ENCODE peak calls at places on chromosomes 7 and 10, in four cellular contexts. One of them, this sample, is unnamed.

GRCh38 chr7:11817111-11817710 is 14.8 kb downstream of the THSD7A start:
- DNase-seq in A549: no peak
- DNase-seq in tibial artery: no peak
- DNase-seq in kidney: no peak
- DNase-seq in this sample: no peak

GRCh38 chr10:96118604-96119450 is 11.3 kb upstream of the ZNF518A start:
- DNase-seq in A549: peak
- DNase-seq in tibial artery: no peak
- DNase-seq in kidney: no peak
- DNase-seq in this sample: no peak

GRCh38 chr10:49817845-49818244 is 55.7 kb upstream of the OGDHL start:
- DNase-seq in A549: no peak
- DNase-seq in tibial artery: no peak
- DNase-seq in kidney: no peak
- DNase-seq in this sample: no peak

GRCh38 chr7:90988523-90988922 is 275.7 kb upstream of the FZD1 start:
- DNase-seq in A549: no peak
- DNase-seq in tibial artery: no peak
- DNase-seq in kidney: no peak
- DNase-seq in this sample: no peak

GRCh38 chr7:109844362-109844761 is 1246.6 kb upstream of the LRRN3 start:
- DNase-seq in A549: peak
- DNase-seq in tibial artery: no peak
- DNase-seq in kidney: no peak
- DNase-seq in this sample: no peak

GRCh38 chr10:35336921-35337741 is 822 bp downstream of the CCNY start:
- DNase-seq in A549: peak
- DNase-seq in tibial artery: peak
- DNase-seq in kidney: peak
- DNase-seq in this sample: no peak

GRCh38 chr10:24494777-24495176 is 228.9 kb downstream of the ARHGAP21 start:
- DNase-seq in A549: no peak
- DNase-seq in tibial artery: no peak
- DNase-seq in kidney: no peak
- DNase-seq in this sample: no peak

GRCh38 chr10:54159924-54160323 is 641.1 kb downstream of the PCDH15 start:
- DNase-seq in A549: no peak
- DNase-seq in tibial artery: no peak
- DNase-seq in kidney: no peak
- DNase-seq in this sample: no peak

GRCh38 chr7:17952387-17952786 is 12.1 kb upstream of the SNX13 start:
- DNase-seq in A549: no peak
- DNase-seq in tibial artery: no peak
- DNase-seq in kidney: no peak
- DNase-seq in this sample: no peak

GRCh38 chr7:67788689-67789088 is 792.1 kb downstream of the TYW1 start:
- DNase-seq in A549: no peak
- DNase-seq in tibial artery: no peak
- DNase-seq in kidney: no peak
- DNase-seq in this sample: no peak

GRCh38 chr10:110138197-110138812 is 69.1 kb upstream of the MXI1 start:
- DNase-seq in A549: peak
- DNase-seq in tibial artery: no peak
- DNase-seq in kidney: no peak
- DNase-seq in this sample: peak

GRCh38 chr7:81903115-81903514 is 133.3 kb upstream of the HGF start:
- DNase-seq in A549: no peak
- DNase-seq in tibial artery: no peak
- DNase-seq in kidney: peak
- DNase-seq in this sample: no peak

GRCh38 chr10:4830546-4830945 is 4.5 kb downstream of the AKR1E2 start:
- DNase-seq in A549: no peak
- DNase-seq in tibial artery: no peak
- DNase-seq in kidney: no peak
- DNase-seq in this sample: no peak

GRCh38 chr10:71077143-71077581 is 135.2 kb upstream of the UNC5B start:
- DNase-seq in A549: no peak
- DNase-seq in tibial artery: peak
- DNase-seq in kidney: peak
- DNase-seq in this sample: no peak

GRCh38 chr10:50421026-50421719 is 169.9 kb upstream of the ASAH2 start:
- DNase-seq in A549: peak
- DNase-seq in tibial artery: peak
- DNase-seq in kidney: no peak
- DNase-seq in this sample: no peak

GRCh38 chr10:48604408-48605263 is at the start of gene ARHGAP22:
- DNase-seq in A549: peak
- DNase-seq in tibial artery: peak
- DNase-seq in kidney: no peak
- DNase-seq in this sample: no peak

GRCh38 chr10:87861034-87861433 is 2.3 kb downstream of the KLLN start:
- DNase-seq in A549: no peak
- DNase-seq in tibial artery: no peak
- DNase-seq in kidney: no peak
- DNase-seq in this sample: no peak

GRCh38 chr7:93218997-93219827 is 7.1 kb downstream of the HEPACAM2 start:
- DNase-seq in A549: no peak
- DNase-seq in tibial artery: no peak
- DNase-seq in kidney: no peak
- DNase-seq in this sample: no peak

GRCh38 chr7:39664057-39664456 is 40.7 kb downstream of the RALA start:
- DNase-seq in A549: no peak
- DNase-seq in tibial artery: no peak
- DNase-seq in kidney: no peak
- DNase-seq in this sample: no peak

GRCh38 chr7:79245623-79246249 is 207.7 kb downstream of the MAGI2 start:
- DNase-seq in A549: no peak
- DNase-seq in tibial artery: no peak
- DNase-seq in kidney: no peak
- DNase-seq in this sample: no peak

GRCh38 chr7:74097937-74098614 is 14.5 kb downstream of the LIMK1 start:
- DNase-seq in A549: no peak
- DNase-seq in tibial artery: peak
- DNase-seq in kidney: no peak
- DNase-seq in this sample: peak

GRCh38 chr7:74027683-74028320 is at the start of gene ELN:
- DNase-seq in A549: no peak
- DNase-seq in tibial artery: peak
- DNase-seq in kidney: peak
- DNase-seq in this sample: no peak

GRCh38 chr7:37248396-37248836 is 200.2 kb downstream of the ELMO1 start:
- DNase-seq in A549: no peak
- DNase-seq in tibial artery: no peak
- DNase-seq in kidney: peak
- DNase-seq in this sample: no peak

GRCh38 chr10:91034494-91035157 is 113.7 kb upstream of the ANKRD1 start:
- DNase-seq in A549: no peak
- DNase-seq in tibial artery: peak
- DNase-seq in kidney: peak
- DNase-seq in this sample: no peak

DNA sequence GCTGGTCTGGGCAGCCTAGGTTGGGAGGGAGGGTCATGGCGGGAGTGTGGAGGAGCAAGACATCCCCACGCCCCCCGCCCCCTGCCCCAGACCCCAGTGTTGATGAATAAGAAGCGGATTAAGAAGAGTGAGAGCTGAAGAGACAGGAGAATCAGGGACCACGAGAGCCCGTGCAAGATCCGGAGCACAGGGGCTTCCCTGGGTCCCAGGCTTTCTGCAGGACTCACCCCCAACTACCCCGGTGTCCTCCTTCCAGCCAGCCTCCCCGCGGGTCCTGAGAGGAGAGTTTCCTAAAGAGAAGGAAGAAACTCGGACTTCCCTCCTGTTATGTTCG is 20.1 kb downstream of the GHRHR start:
- DNase-seq in A549: no peak
- DNase-seq in tibial artery: no peak
- DNase-seq in kidney: no peak
- DNase-seq in this sample: no peak
- TF ChIP-seq CTCF in A549: no peak
- TF ChIP-seq CTCF in tibial artery: no peak
- TF ChIP-seq CTCF in kidney: no peak
- TF ChIP-seq CTCF in this sample: no peak

GRCh38 chr7:107998150-107998549 is 4.8 kb downstream of the LAMB1 start:
- DNase-seq in A549: no peak
- DNase-seq in tibial artery: no peak
- DNase-seq in kidney: no peak
- DNase-seq in this sample: no peak
- H3K4me3 ChIP-seq in A549: no peak
- H3K4me3 ChIP-seq in tibial artery: no peak
- H3K4me3 ChIP-seq in kidney: no peak
- H3K4me3 ChIP-seq in this sample: no peak

DNA sequence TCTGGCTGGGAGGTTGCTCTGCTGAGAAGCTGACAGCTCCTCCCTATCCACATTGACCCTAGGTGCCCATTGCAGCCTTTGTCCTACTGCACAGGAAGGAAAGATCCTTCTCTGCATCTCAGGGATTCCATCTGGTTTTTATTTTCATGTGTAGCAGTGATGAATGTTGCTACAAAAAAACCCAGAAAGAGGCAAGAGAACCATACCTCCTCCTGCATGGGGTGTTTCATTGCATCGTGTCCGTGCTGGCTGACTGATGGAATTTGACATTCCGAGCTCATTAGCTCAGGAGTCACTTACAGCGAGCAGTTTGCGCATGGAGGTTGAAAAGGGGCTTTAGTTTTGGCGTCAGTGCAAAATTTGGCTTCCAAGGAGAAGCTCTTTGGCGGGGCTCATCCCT is 25.7 kb downstream of the EMX2 start:
- DNase-seq in A549: no peak
- DNase-seq in tibial artery: no peak
- DNase-seq in kidney: no peak
- DNase-seq in this sample: no peak
- H3K27ac ChIP-seq in A549: no peak
- H3K27ac ChIP-seq in tibial artery: no peak
- H3K27ac ChIP-seq in kidney: no peak
- H3K27ac ChIP-seq in this sample: no peak

DNA sequence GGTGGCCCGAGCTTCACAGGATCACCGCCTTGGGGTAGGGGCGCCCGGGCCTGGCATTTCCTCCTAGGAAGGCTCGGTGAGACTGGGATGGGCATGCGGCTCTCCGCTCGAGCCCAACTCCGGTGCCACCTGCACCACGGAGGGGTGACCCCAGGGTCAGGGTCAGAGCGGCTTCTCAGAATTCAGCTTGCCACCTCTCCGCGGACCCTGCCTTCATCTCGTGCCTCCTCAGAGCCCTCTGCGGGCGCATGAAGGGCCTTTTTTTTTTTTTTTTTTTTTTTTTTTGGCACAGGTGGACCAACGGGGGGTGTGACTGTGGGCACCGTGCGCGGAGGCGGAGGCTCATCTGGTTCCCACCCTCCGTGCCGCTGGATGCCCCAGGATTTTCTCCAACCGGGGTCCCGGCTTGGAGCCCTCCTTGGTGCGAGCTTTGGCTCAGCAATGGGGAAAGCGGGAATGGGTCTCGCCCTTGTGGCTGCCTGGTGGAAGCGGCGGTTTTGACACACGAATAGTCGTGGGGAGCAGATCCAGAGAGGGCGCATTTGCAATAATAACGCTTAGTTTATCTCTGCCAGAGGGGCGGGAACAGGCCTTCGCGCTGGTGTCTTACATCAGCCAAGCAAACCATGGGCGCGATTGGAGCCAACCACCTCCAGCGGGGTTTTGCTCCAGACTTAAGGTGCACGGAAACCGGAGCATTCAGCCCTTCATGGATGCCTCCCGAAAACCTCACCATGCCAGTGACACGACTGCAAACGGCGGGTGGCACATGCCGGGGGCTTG is 5.0 kb upstream of the TNRC18 start:
- DNase-seq in A549: no peak
- DNase-seq in tibial artery: peak
- DNase-seq in kidney: no peak
- DNase-seq in this sample: peak
- TF ChIP-seq CTCF in A549: no peak
- TF ChIP-seq CTCF in tibial artery: no peak
- TF ChIP-seq CTCF in kidney: no peak
- TF ChIP-seq CTCF in this sample: peak

GRCh38 chr10:14560794-14561765 is 213.6 kb downstream of the FAM107B start:
- DNase-seq in A549: no peak
- DNase-seq in tibial artery: no peak
- DNase-seq in kidney: no peak
- DNase-seq in this sample: no peak
- H3K4me3 ChIP-seq in A549: no peak
- H3K4me3 ChIP-seq in tibial artery: no peak
- H3K4me3 ChIP-seq in kidney: no peak
- H3K4me3 ChIP-seq in this sample: no peak

This sample was measured in AG04450.